ENCODE peak calls at places on chromosome 16, in seven cellular contexts. U, T, V, S, O, X and P are unnamed samples.

GRCh38 chr16:46691720-46692119 is 2.3 kb downstream of the ORC6 start:
- DNase-seq in X (no peak), U (no peak), S (no peak), T (peak), O (no peak), V (no peak), P (no peak)

GRCh38 chr16:11914210-11914758 is 1.5 kb downstream of the GSPT1 start:
- DNase-seq in O (no peak), T (no peak), V (no peak), S (no peak), X (no peak), U (no peak), P (peak)

GRCh38 chr16:82011199-82011641 is at the start of gene SDR42E1:
- DNase-seq in T (no peak), X (no peak), U (peak), S (no peak), O (no peak), V (peak), P (peak)

GRCh38 chr16:81006472-81007311 is at the start of the genes CENPN and CMC2:
- DNase-seq in X (peak), O (peak), S (peak), V (peak), U (peak), T (peak), P (peak)

GRCh38 chr16:64380751-64381150 is 741.1 kb downstream of the CDH11 start:
- DNase-seq in T (no peak), S (no peak), O (no peak), U (no peak), X (no peak), V (no peak), P (no peak)

GRCh38 chr16:73000020-73000906 is 47.7 kb downstream of the ZFHX3 start:
- DNase-seq in V (no peak), O (no peak), S (no peak), T (peak), U (no peak), X (no peak), P (no peak)

GRCh38 chr16:14284930-14285541 is 213.9 kb downstream of the MRTFB start:
- DNase-seq in U (no peak), S (peak), T (peak), X (peak), V (peak), O (no peak), P (no peak)

GRCh38 chr16:30567991-30568638 is 3.4 kb downstream of the ZNF688 start:
- DNase-seq in U (no peak), O (no peak), V (peak), T (peak), X (peak), S (no peak), P (no peak)